ENCODE peak calls at places on chromosomes 3 and 15, in four cellular contexts. Q is GM12878, P is H1, V is HepG2. R is an unnamed sample. For H3K36me3 and H3K27me3, the result is how much of the 10 kb centered on the place peaks cover.

GRCh38 chr3:138850151-138850550 is 15.4 kb upstream of the PIK3CB start:
- DNase-seq in Q (no peak), P (no peak), V (no peak), R (no peak)

GRCh38 chr3:145719118-145719517 is 441.9 kb downstream of the PLOD2 start:
- DNase-seq in Q (no peak), P (no peak), V (no peak), R (peak)

GRCh38 chr15:87121357-87121756 is 1041.7 kb downstream of the AGBL1 start:
- DNase-seq in Q (no peak), P (no peak), V (no peak), R (no peak)

GRCh38 chr3:108428580-108428979 is 81.8 kb downstream of the MYH15 start:
- DNase-seq in Q (no peak), P (no peak), V (no peak), R (no peak)

GRCh38 chr3:72665701-72666443 is 182.4 kb downstream of the SHQ1 start:
- DNase-seq in Q (no peak), P (no peak), V (no peak), R (no peak)

GRCh38 chr3:133851266-133851906 is 44.3 kb downstream of the RAB6B start:
- DNase-seq in Q (no peak), P (no peak), V (no peak), R (no peak)

GRCh38 chr3:11637901-11638668 is 5.6 kb downstream of the VGLL4 start:
- DNase-seq in Q (no peak), P (no peak), V (no peak), R (no peak)

GRCh38 chr3:133503409-133503808 is 70.1 kb upstream of the CDV3 start:
- DNase-seq in Q (no peak), P (no peak), V (no peak), R (no peak)

GRCh38 chr15:98649996-98650870 is 1.9 kb downstream of the IGF1R start:
- DNase-seq in Q (no peak), P (no peak), V (peak), R (no peak)

GRCh38 chr3:170257145-170257544 is 34.9 kb downstream of the PRKCI start:
- DNase-seq in Q (no peak), P (no peak), V (no peak), R (no peak)

GRCh38 chr3:170258105-170258487 is 35.9 kb downstream of the PRKCI start:
- DNase-seq in Q (no peak), P (no peak), V (no peak), R (peak)

GRCh38 chr3:170256597-170256996 is 34.4 kb downstream of the PRKCI start:
- DNase-seq in Q (no peak), P (no peak), V (no peak), R (no peak)

DNA sequence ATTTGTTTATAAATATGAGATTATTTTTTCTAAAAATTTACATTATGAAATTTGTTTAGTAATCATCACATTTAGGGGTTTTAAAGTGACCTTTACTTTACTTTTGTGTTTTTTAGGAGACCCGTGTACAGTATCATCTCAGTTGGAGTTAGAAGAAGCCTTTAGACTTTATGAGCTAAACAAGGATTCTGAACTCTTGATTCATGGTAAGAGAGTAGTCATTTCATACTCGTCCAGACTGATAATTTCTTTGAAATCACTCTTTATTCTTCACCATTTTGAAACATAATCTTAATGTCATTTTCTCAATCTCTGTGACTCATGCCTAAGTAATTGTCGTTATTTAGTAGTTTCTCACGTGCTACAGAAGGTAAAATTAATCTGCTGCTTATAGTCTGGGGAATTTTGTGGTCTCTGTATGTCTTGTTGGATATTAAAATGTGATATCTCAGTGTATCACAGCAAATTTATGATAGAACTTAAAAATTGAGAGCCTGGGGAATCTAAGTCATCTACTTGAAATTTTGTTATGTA is 37.7 kb downstream of the PRKCI start:
- DNase-seq in Q (no peak), P (no peak), V (no peak), R (no peak)
- H3K36me3 ChIP-seq in Q (under half), P (under half), V (under half), R (under half)

GRCh38 chr3:40386213-40386612 is 771 bp upstream of the ENTPD3 start:
- DNase-seq in Q (no peak), P (no peak), V (no peak), R (no peak)
- H3K27me3 ChIP-seq in Q (under half), P (under half), V (under half), R (under half)

GRCh38 chr3:123447416-123447748 is 1.5 kb downstream of the ADCY5 start:
- DNase-seq in Q (no peak), P (no peak), V (no peak), R (no peak)

GRCh38 chr3:123447749-123448502 is 964 bp downstream of the ADCY5 start:
- DNase-seq in Q (no peak), P (no peak), V (no peak), R (no peak)

GRCh38 chr3:123449092-123449985 is 449 bp upstream of the ADCY5 start:
- DNase-seq in Q (no peak), P (no peak), V (no peak), R (no peak)

GRCh38 chr3:123449986-123450474 is 1.1 kb upstream of the ADCY5 start:
- DNase-seq in Q (no peak), P (no peak), V (no peak), R (no peak)

GRCh38 chr3:123448503-123449091 is at the start of gene ADCY5:
- DNase-seq in Q (no peak), P (no peak), V (no peak), R (no peak)
- TF ChIP-seq SUZ12 in Q (peak), P (peak), V (no peak), R (no peak)

DNA sequence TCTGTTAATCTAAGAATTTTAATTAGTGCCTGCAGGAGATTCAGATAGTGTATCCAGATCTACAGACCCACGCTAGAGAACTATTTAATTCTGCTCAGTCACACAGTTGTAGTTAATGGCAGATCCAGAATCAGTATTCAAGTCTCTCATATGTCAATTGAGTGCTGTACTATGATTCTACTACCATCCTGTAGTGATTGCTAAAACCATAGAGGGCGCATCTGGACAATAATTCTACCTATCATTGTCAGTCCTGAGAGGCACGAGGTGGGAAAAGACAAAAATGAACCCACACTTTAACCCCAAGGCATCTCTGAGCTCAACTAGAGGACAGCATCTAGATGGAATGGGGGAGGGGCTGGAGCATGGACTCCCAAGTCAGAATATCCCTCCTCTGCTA is 22.7 kb downstream of the DHX36 start:
- DNase-seq in Q (no peak), P (no peak), V (no peak), R (no peak)
- H3K36me3 ChIP-seq in Q (under half), P (half or more), V (half or more), R (half or more)

GRCh38 chr3:178849220-178849910 is 222.2 kb downstream of the ZMAT3 start:
- DNase-seq in Q (no peak), P (no peak), V (no peak), R (no peak)
- H3K27me3 ChIP-seq in Q (under half), P (under half), V (under half), R (under half)

DNA sequence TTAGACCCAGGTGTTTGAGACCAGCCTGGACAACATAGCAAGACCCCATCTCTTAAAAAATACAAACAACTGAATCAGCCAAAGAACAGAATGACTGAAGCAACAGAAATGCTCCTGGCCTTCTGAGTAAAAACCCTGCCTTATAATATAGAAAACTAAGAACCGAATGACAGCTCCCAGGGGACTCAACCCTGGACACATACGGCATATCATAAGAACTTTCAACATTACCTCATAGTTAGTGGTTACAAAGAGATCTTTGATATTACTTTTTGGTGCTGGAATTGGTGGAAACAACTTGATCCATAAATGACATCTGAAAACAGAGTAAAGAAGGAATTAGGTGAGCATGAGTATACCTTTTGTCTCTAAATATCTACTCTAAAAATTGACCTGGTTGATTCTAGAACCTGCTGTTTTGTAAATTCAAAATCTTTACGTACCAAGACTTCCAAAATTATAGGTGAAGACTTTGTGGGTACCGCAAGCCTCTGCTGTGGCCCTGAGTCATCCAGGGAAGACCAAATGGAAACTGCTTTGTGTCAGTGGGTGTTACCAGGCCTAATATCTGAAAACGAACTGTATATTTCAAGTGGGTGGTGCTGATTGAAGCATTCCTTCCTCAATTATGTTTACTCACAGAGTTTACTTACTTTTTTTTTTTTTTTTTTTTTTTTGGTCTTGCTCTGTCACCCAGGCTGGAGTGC is 35.5 kb downstream of the IL5RA start:
- DNase-seq in Q (no peak), P (no peak), V (no peak), R (no peak)
- TF ChIP-seq SUZ12 in Q (no peak), P (no peak), V (no peak), R (no peak)

GRCh38 chr15:67079361-67079760 is 14.0 kb downstream of the SMAD3 start:
- DNase-seq in Q (no peak), P (no peak), V (no peak), R (no peak)
- H3K36me3 ChIP-seq in Q (under half), P (under half), V (half or more), R (half or more)